ENCODE peak calls at places on chromosomes 12 and 14, in four cellular contexts. C is esophagus squamous epithelium; S is CD4-positive, alpha-beta memory T cell; L is fibroblast of lung. W is an unnamed sample.

GRCh38 chr12:54749191-54749818 is 101.1 kb upstream of the DCD start:
- DNase-seq in C (no peak), L (peak; percentile 59), S (peak; percentile 59), W (peak; percentile 54)

GRCh38 chr12:24054411-24054810 is 104.9 kb upstream of the SOX5 start:
- DNase-seq in S (no peak), C (no peak), L (no peak), W (no peak)

GRCh38 chr14:95389471-95390011 is 69.8 kb upstream of the CLMN start:
- DNase-seq in C (no peak), S (no peak), L (no peak), W (no peak)

GRCh38 chr12:27498761-27499160 is 25.2 kb upstream of the PPFIBP1 start:
- DNase-seq in C (no peak), S (no peak), L (peak; percentile 29), W (no peak)

GRCh38 chr12:108147279-108147678 is 18.2 kb downstream of the WSCD2 start:
- DNase-seq in S (no peak), C (no peak), L (no peak), W (no peak)

GRCh38 chr12:6056406-6057211 is 67.9 kb downstream of the VWF start:
- DNase-seq in L (peak; percentile 11), S (no peak), C (no peak), W (no peak)

GRCh38 chr12:93229494-93230310 is 148.0 kb upstream of the NUDT4 start:
- DNase-seq in L (peak; percentile 98), C (no peak), S (no peak), W (no peak)

GRCh38 chr12:98595152-98595988 is 1.9 kb downstream of the SLC25A3 start:
- DNase-seq in S (no peak), L (peak; percentile 77), C (no peak), W (no peak)

GRCh38 chr14:91292476-91292875 is 48.0 kb upstream of the GPR68 start:
- DNase-seq in L (no peak), C (no peak), S (no peak), W (no peak)

GRCh38 chr14:46573518-46573917 is 78.1 kb downstream of the RPL10L start:
- DNase-seq in L (no peak), S (no peak), C (no peak), W (no peak)

GRCh38 chr14:97380539-97380941 is 583.4 kb downstream of the VRK1 start:
- DNase-seq in S (no peak), C (no peak), L (no peak), W (no peak)

GRCh38 chr12:112473056-112473455 is 54.3 kb downstream of the PTPN11 start:
- DNase-seq in L (no peak), C (no peak), S (no peak), W (no peak)

GRCh38 chr12:122486805-122487426 is 13.8 kb downstream of the ZCCHC8 start:
- DNase-seq in S (no peak), L (no peak), C (no peak), W (no peak)

GRCh38 chr14:103530831-103531230 is 1.8 kb downstream of the TRMT61A start:
- DNase-seq in S (no peak), L (no peak), C (no peak), W (no peak)

GRCh38 chr14:103531421-103532215 is 2.6 kb downstream of the TRMT61A start:
- DNase-seq in C (no peak), L (no peak), S (no peak), W (no peak)

GRCh38 chr14:103533999-103534575 is 5.1 kb downstream of the TRMT61A start:
- DNase-seq in C (no peak), S (no peak), L (no peak), W (no peak)

GRCh38 chr14:103533137-103533998 is 4.4 kb downstream of the TRMT61A start:
- DNase-seq in L (no peak), S (no peak), C (no peak), W (no peak)

DNA sequence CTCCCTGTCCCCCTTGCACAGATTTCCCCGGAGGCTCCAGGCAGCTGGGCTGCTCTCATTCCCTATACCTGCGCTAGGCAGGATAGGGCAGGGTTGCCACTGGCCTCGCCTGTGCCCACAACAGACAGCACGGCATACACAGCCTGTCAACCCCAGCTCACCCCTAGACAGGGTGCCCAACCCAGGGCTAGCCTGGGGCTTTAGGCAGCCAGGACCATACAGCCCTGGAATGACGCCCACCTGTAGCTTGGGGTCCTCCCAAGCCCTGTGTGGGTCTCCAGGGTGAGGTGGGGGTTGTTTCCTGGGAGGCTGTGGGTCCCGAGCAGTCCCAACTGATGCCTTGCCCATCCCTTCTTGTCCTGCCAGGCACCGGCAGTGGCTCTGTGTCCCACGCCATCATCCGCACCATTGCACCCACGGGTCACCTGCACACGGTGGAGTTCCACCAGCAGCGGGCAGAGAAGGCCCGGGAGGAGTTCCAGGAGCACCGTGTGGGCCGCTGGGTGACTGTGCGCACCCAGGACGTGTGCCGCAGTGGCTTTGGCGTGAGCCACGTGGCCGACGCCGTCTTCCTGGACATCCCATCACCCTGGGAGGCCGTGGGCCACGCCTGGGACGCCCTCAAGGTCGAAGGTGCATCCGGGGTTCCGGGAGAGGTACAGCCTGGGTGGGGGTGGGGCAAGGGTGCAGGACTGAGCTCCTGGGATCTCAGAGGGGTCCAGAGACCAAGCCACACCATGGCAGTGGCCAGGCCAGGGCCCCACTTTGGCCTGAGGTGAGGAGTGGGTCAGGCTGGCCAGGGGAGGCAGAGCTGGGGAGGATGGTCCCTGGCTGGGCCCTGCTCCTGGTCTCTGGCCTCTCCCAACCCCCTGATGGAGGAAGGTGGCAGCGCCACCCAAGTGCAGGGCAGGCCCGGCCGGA is 3.5 kb downstream of the TRMT61A start:
- DNase-seq in S (no peak), C (no peak), L (no peak), W (no peak)
- H3K4me3 ChIP-seq in S (no peak overlapping the region), C (no peak overlapping the region), L (no peak overlapping the region), W (no peak overlapping the region)

GRCh38 chr14:77031680-77032482 is 3.4 kb upstream of the IRF2BPL start:
- DNase-seq in S (no peak), C (no peak), L (peak; percentile 94), W (no peak)

GRCh38 chr14:77032483-77032853 is 4.0 kb upstream of the IRF2BPL start:
- DNase-seq in L (no peak), C (no peak), S (no peak), W (no peak)

GRCh38 chr14:77035267-77035666 is 6.8 kb upstream of the IRF2BPL start:
- DNase-seq in C (no peak), L (no peak), S (no peak), W (no peak)

GRCh38 chr14:77032854-77033621 is 4.5 kb upstream of the IRF2BPL start:
- DNase-seq in C (peak; percentile 51), L (peak; percentile 100), S (peak; percentile 71), W (peak; percentile 71)

GRCh38 chr14:77033622-77034521 is 5.4 kb upstream of the IRF2BPL start:
- DNase-seq in S (peak; percentile 72), L (peak; percentile 97), C (no peak), W (peak; percentile 75)
- H3K4me1 ChIP-seq in S (peaks cover 93% of the 10 kb centered on the region), L (peaks cover 37% of the 10 kb centered on the region), C (peaks cover 88% of the 10 kb centered on the region), W (peaks cover 85% of the 10 kb centered on the region)

DNA sequence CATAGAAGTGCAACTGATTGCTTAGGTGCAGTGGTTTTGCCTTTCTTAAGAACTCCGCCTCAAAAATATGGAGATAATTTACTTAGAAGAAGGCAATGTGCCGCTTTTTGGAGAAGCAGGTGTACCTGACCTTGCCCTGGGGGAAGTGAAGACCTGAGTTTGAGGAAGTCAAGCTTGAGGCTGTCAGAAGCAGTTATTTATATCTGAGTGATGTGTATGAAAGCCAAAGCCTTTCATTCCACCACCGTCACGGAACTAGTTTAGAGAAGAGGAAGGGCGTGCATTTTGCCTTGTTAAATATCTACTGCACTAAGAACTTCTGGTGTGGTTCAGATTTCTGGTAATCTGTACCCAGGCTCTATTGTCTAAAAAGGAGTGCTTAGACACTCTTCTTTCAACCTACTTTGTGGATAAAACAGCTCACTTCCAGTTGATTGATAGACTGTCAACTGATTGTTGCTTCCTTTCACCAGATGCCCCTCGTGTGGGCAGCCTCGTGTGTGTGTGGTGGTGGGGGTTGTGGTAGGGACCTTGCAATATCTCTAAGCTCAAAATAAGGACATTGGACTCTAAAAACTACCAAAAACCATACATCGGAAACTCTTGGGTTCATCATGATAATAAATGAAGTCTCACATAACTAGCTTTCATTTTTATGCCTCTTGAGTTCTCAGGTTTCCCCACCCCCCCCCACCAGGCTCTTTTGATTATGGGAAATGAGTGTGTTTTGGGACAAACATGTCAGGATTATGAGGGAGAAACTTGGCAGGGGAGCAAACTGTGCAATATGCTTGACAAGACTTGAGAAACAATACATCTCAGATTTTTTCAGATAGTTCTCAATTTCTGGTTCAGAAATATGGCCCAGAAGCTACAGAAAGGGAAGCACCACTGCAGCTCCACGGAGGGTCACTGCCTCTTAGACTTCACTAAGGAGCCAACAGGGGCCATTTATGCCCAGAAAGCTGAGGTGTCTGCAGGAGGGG is 78.6 kb downstream of the ARF6 start:
- DNase-seq in C (no peak), S (peak; percentile 81), L (peak; percentile 84), W (peak; percentile 17)
- H3K4me3 ChIP-seq in C (no peak overlapping the region), S (peak overlapping the region; percentile 44), L (peak overlapping the region; percentile 26), W (peak overlapping the region; percentile 75)

GRCh38 chr14:99263564-99264330 is 8.2 kb downstream of the BCL11B start:
- DNase-seq in L (no peak), S (no peak), C (no peak), W (no peak)
- H3K4me1 ChIP-seq in L (no peaks in the 10 kb centered on the region), S (peaks cover 79% of the 10 kb centered on the region), C (peaks cover 24% of the 10 kb centered on the region), W (peaks cover 97% of the 10 kb centered on the region)

GRCh38 chr12:30794591-30795409 is 40.0 kb upstream of the CAPRIN2 start:
- DNase-seq in L (peak; percentile 67), C (no peak), S (no peak), W (peak; percentile 43)
- H3K4me3 ChIP-seq in L (peak overlapping the region; percentile 8), C (peak overlapping the region; percentile 54), S (no peak overlapping the region), W (no peak overlapping the region)